ENCODE peak calls at places on chromosomes 5 and 9, in ten cellular contexts. S is ascending aorta; Q is NCI-H2171 treated with DMSO at 0.1 percent for 48 hours; R is PC-9; N is activated T-cell treated with anti-CD3 and anti-CD28 coated beads for 1 hour; I is SK-N-SH; V is activated T-helper 9 cell treated with anti-CD3 and anti-CD28 coated beads, Interleukin-2, amount 50 U/mL, for 16 hours; E is EL; B is stimulated activated CD4-positive, alpha-beta T cell treated with anti-CD3 and anti-CD28 coated beads, TNF-alpha, amount 100 ng/mL, for 4 hours; J is SK-MEL-5. D is an unnamed sample.

GRCh38 chr9:100756217-100756616 is 178.3 kb downstream of the CAVIN4 start:
- DNase-seq in E (no peak), I (no peak), J (no peak), N (no peak), B (no peak), S (no peak), R (no peak), Q (peak), V (no peak), D (no peak)

GRCh38 chr9:111897831-111898144 is 1.2 kb downstream of the UGCG start:
- DNase-seq in R (no peak), N (no peak), V (no peak), Q (no peak), E (peak), I (peak), J (no peak), B (no peak), S (no peak), D (no peak)

GRCh38 chr9:80954521-80954920 is 734.8 kb downstream of the TLE1 start:
- DNase-seq in N (no peak), J (no peak), Q (no peak), I (no peak), S (no peak), R (peak), E (no peak), V (no peak), B (no peak), D (peak)

GRCh38 chr9:4997196-4997595 is 12.1 kb downstream of the JAK2 start:
- DNase-seq in Q (peak), J (no peak), S (no peak), I (no peak), B (no peak), N (no peak), E (no peak), R (no peak), V (no peak), D (no peak)

GRCh38 chr9:72960446-72960845 is 7.6 kb upstream of the ALDH1A1 start:
- DNase-seq in B (no peak), I (no peak), E (no peak), V (no peak), Q (no peak), R (no peak), N (no peak), J (peak), S (no peak), D (no peak)

GRCh38 chr9:14994738-14995137 is 84.5 kb upstream of the FREM1 start:
- DNase-seq in E (no peak), Q (no peak), J (no peak), V (no peak), N (no peak), R (no peak), I (no peak), B (no peak), S (no peak), D (no peak)

GRCh38 chr9:93864029-93864428 is 91.1 kb downstream of the BARX1 start:
- DNase-seq in S (no peak), J (no peak), V (no peak), R (no peak), E (no peak), B (no peak), I (no peak), Q (no peak), N (no peak), D (no peak)

GRCh38 chr5:57486206-57486605 is 3.6 kb upstream of the ACTBL2 start:
- DNase-seq in J (no peak), S (no peak), V (no peak), Q (no peak), E (no peak), B (no peak), I (no peak), N (no peak), R (no peak), D (no peak)

GRCh38 chr9:72958485-72959266 is 5.8 kb upstream of the ALDH1A1 start:
- DNase-seq in B (no peak), N (no peak), J (no peak), E (no peak), V (no peak), R (no peak), Q (no peak), S (no peak), I (no peak), D (no peak)

GRCh38 chr9:133576591-133577462 is 32.4 kb downstream of the FAM163B start:
- DNase-seq in S (no peak), E (peak), J (no peak), I (no peak), Q (no peak), N (no peak), R (no peak), B (no peak), V (no peak), D (no peak)

GRCh38 chr5:147393866-147394265 is 116.0 kb downstream of the DPYSL3 start:
- DNase-seq in I (no peak), Q (no peak), V (no peak), J (peak), B (no peak), S (no peak), E (no peak), R (no peak), N (no peak), D (no peak)

GRCh38 chr5:155822177-155822576 is 504.8 kb upstream of the SGCD start:
- DNase-seq in R (no peak), J (no peak), I (peak), B (no peak), E (no peak), V (no peak), Q (no peak), S (no peak), N (no peak), D (no peak)

GRCh38 chr9:68631811-68632210 is 73.2 kb upstream of the PIP5K1B start:
- DNase-seq in B (no peak), E (no peak), V (no peak), I (no peak), S (no peak), Q (no peak), J (no peak), N (no peak), R (no peak), D (no peak)

GRCh38 chr5:15421798-15422456 is 78.1 kb upstream of the FBXL7 start:
- DNase-seq in R (no peak), E (no peak), B (no peak), S (no peak), J (no peak), N (no peak), I (no peak), V (no peak), Q (no peak), D (no peak)

GRCh38 chr9:136848393-136849037 is 694 bp upstream of the PHPT1 start:
- DNase-seq in V (no peak), S (no peak), J (peak), E (no peak), I (peak), Q (peak), R (peak), N (no peak), B (no peak), D (no peak)

GRCh38 chr9:99978221-99978620 is 71.8 kb downstream of the STX17 start:
- DNase-seq in J (no peak), Q (no peak), N (no peak), S (no peak), I (no peak), V (no peak), B (no peak), R (no peak), E (no peak), D (no peak)

GRCh38 chr5:69367697-69368279 is 1.5 kb downstream of the AK6 start:
- DNase-seq in E (no peak), J (peak), I (no peak), R (no peak), S (no peak), Q (no peak), N (no peak), V (no peak), B (no peak), D (peak)

GRCh38 chr5:23446436-23446835 is 61.0 kb upstream of the PRDM9 start:
- DNase-seq in B (no peak), E (no peak), J (no peak), S (no peak), R (no peak), I (no peak), V (no peak), N (no peak), Q (no peak), D (peak)

GRCh38 chr9:128294142-128294541 is 18.1 kb downstream of the SWI5 start:
- DNase-seq in J (no peak), B (no peak), R (no peak), S (no peak), V (no peak), N (no peak), Q (no peak), I (no peak), E (no peak), D (no peak)

GRCh38 chr9:130465383-130466096 is 20.8 kb downstream of the ASS1 start:
- DNase-seq in E (no peak), N (no peak), V (no peak), Q (no peak), I (no peak), J (no peak), B (no peak), S (no peak), R (no peak), D (no peak)

GRCh38 chr5:111932207-111932606 is 175.2 kb upstream of the NREP start:
- DNase-seq in I (no peak), Q (no peak), R (no peak), V (no peak), N (no peak), J (no peak), S (no peak), B (no peak), E (no peak), D (no peak)

GRCh38 chr5:115147052-115147451 is 22.7 kb downstream of the TRIM36 start:
- DNase-seq in R (no peak), B (no peak), Q (no peak), I (no peak), E (no peak), J (peak), S (no peak), N (no peak), V (no peak), D (peak)

GRCh38 chr9:116767219-116767618 is 80.1 kb downstream of the TRIM32 start:
- DNase-seq in N (no peak), S (no peak), V (no peak), E (no peak), J (no peak), I (peak), B (no peak), Q (peak), R (no peak), D (no peak)

GRCh38 chr5:2659071-2659470 is 92.4 kb downstream of the IRX2 start:
- DNase-seq in S (no peak), J (no peak), N (no peak), R (no peak), I (no peak), E (no peak), Q (peak), V (no peak), B (no peak), D (no peak)

GRCh38 chr9:136581614-136582447 is 36.0 kb upstream of the NOTCH1 start:
- DNase-seq in B (no peak), I (no peak), Q (no peak), E (no peak), S (no peak), R (no peak), J (no peak), N (no peak), V (no peak), D (no peak)

GRCh38 chr5:34486160-34486765 is 169.9 kb upstream of the RAI14 start:
- DNase-seq in N (peak), J (peak), Q (peak), R (peak), B (peak), V (peak), I (peak), S (peak), E (peak), D (peak)

GRCh38 chr5:127040779-127041520 is 10.6 kb upstream of the MARCHF3 start:
- DNase-seq in Q (peak), R (no peak), B (no peak), V (no peak), I (no peak), N (no peak), E (peak), S (no peak), J (no peak), D (no peak)